ENCODE peak calls at places on chromosome 9, in eight cellular contexts. One of them, this sample, is unnamed.

GRCh38 chr9:468766-469496 is 254.3 kb downstream of the DOCK8 start:
- DNase-seq in CD4-positive, alpha-beta memory T cell: no peak
- DNase-seq in brain microvascular endothelial cell: no peak
- DNase-seq in left ventricle myocardium inferior: no peak
- DNase-seq in kidney epithelial cell: no peak
- DNase-seq in tibial artery: no peak
- DNase-seq in ascending aorta: no peak
- DNase-seq in cardiac muscle cell: no peak
- DNase-seq in this sample: no peak

GRCh38 chr9:72509635-72510034 is 11.8 kb upstream of the TMC1 start:
- DNase-seq in CD4-positive, alpha-beta memory T cell: no peak
- DNase-seq in brain microvascular endothelial cell: no peak
- DNase-seq in left ventricle myocardium inferior: no peak
- DNase-seq in kidney epithelial cell: no peak
- DNase-seq in tibial artery: no peak
- DNase-seq in ascending aorta: no peak
- DNase-seq in cardiac muscle cell: no peak
- DNase-seq in this sample: no peak

GRCh38 chr9:21964925-21965385 is 29.2 kb downstream of the CDKN2A start:
- DNase-seq in CD4-positive, alpha-beta memory T cell: peak; percentile 86
- DNase-seq in brain microvascular endothelial cell: no peak
- DNase-seq in left ventricle myocardium inferior: no peak
- DNase-seq in kidney epithelial cell: no peak
- DNase-seq in tibial artery: no peak
- DNase-seq in ascending aorta: no peak
- DNase-seq in cardiac muscle cell: no peak
- DNase-seq in this sample: no peak

GRCh38 chr9:110099236-110099741 is 108.7 kb downstream of the C9orf152 start:
- DNase-seq in CD4-positive, alpha-beta memory T cell: no peak
- DNase-seq in brain microvascular endothelial cell: peak; percentile 39
- DNase-seq in left ventricle myocardium inferior: no peak
- DNase-seq in kidney epithelial cell: no peak
- DNase-seq in tibial artery: no peak
- DNase-seq in ascending aorta: peak; percentile 73
- DNase-seq in cardiac muscle cell: no peak
- DNase-seq in this sample: peak; percentile 57

GRCh38 chr9:31799953-31800609 is 584.4 kb upstream of the ACO1 start:
- DNase-seq in CD4-positive, alpha-beta memory T cell: no peak
- DNase-seq in brain microvascular endothelial cell: peak; percentile 11
- DNase-seq in left ventricle myocardium inferior: no peak
- DNase-seq in kidney epithelial cell: peak; percentile 4
- DNase-seq in tibial artery: no peak
- DNase-seq in ascending aorta: no peak
- DNase-seq in cardiac muscle cell: peak; percentile 60
- DNase-seq in this sample: no peak

GRCh38 chr9:129748249-129748648 is 4.6 kb downstream of the PTGES start:
- DNase-seq in CD4-positive, alpha-beta memory T cell: no peak
- DNase-seq in brain microvascular endothelial cell: no peak
- DNase-seq in left ventricle myocardium inferior: no peak
- DNase-seq in kidney epithelial cell: no peak
- DNase-seq in tibial artery: no peak
- DNase-seq in ascending aorta: no peak
- DNase-seq in cardiac muscle cell: no peak
- DNase-seq in this sample: no peak

GRCh38 chr9:136482046-136482792 is 621 bp downstream of the SEC16A start:
- DNase-seq in CD4-positive, alpha-beta memory T cell: peak; percentile 53
- DNase-seq in brain microvascular endothelial cell: peak; percentile 28
- DNase-seq in left ventricle myocardium inferior: no peak
- DNase-seq in kidney epithelial cell: no peak
- DNase-seq in tibial artery: no peak
- DNase-seq in ascending aorta: no peak
- DNase-seq in cardiac muscle cell: peak; percentile 21
- DNase-seq in this sample: no peak

GRCh38 chr9:113482341-113482740 is 18.8 kb downstream of the RGS3 start:
- DNase-seq in CD4-positive, alpha-beta memory T cell: no peak
- DNase-seq in brain microvascular endothelial cell: no peak
- DNase-seq in left ventricle myocardium inferior: no peak
- DNase-seq in kidney epithelial cell: no peak
- DNase-seq in tibial artery: peak; percentile 54
- DNase-seq in ascending aorta: peak; percentile 61
- DNase-seq in cardiac muscle cell: no peak
- DNase-seq in this sample: no peak

DNA sequence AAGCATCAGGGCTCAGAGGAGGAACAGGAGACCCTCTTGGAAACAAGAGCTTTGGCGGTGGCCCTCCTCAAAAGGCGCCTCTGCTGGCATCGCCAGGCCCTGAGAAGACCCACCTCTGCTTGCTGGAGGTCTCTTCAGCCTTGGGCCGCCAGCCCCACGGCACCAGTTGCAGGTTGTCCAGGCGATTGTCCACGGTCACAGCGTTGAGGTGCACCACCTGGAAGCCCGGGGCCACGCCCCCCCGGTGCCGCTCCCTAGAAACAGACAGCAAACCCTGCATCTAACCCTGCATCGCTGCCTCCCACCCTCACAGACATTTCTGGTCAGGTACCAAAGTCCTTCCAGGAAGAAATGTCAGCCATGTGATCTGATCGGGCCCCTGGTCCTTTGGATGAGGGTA is 3.5 kb downstream of the ZMYND19 start:
- DNase-seq in CD4-positive, alpha-beta memory T cell: no peak
- DNase-seq in brain microvascular endothelial cell: no peak
- DNase-seq in left ventricle myocardium inferior: no peak
- DNase-seq in kidney epithelial cell: no peak
- DNase-seq in tibial artery: no peak
- DNase-seq in ascending aorta: no peak
- DNase-seq in cardiac muscle cell: no peak
- DNase-seq in this sample: no peak
- H3K36me3 ChIP-seq in CD4-positive, alpha-beta memory T cell: peaks cover 13% of the 10 kb centered on the region
- H3K36me3 ChIP-seq in brain microvascular endothelial cell: peaks cover 37% of the 10 kb centered on the region
- H3K36me3 ChIP-seq in left ventricle myocardium inferior: peaks cover 51% of the 10 kb centered on the region
- H3K36me3 ChIP-seq in kidney epithelial cell: peaks cover 2% of the 10 kb centered on the region
- H3K36me3 ChIP-seq in tibial artery: peaks cover 69% of the 10 kb centered on the region
- H3K36me3 ChIP-seq in ascending aorta: peaks cover 49% of the 10 kb centered on the region
- H3K36me3 ChIP-seq in cardiac muscle cell: peaks cover 24% of the 10 kb centered on the region
- H3K36me3 ChIP-seq in this sample: peaks cover 37% of the 10 kb centered on the region

GRCh38 chr9:114633452-114634089 is 22.5 kb downstream of the TMEM268 start:
- DNase-seq in CD4-positive, alpha-beta memory T cell: no peak
- DNase-seq in brain microvascular endothelial cell: no peak
- DNase-seq in left ventricle myocardium inferior: no peak
- DNase-seq in kidney epithelial cell: no peak
- DNase-seq in tibial artery: no peak
- DNase-seq in ascending aorta: no peak
- DNase-seq in cardiac muscle cell: no peak
- DNase-seq in this sample: no peak

GRCh38 chr9:114634387-114634786 is 23.2 kb downstream of the TEX53 start:
- DNase-seq in CD4-positive, alpha-beta memory T cell: no peak
- DNase-seq in brain microvascular endothelial cell: no peak
- DNase-seq in left ventricle myocardium inferior: no peak
- DNase-seq in kidney epithelial cell: no peak
- DNase-seq in tibial artery: no peak
- DNase-seq in ascending aorta: no peak
- DNase-seq in cardiac muscle cell: no peak
- DNase-seq in this sample: no peak

GRCh38 chr9:114629563-114630090 is 18.5 kb downstream of the TMEM268 start:
- DNase-seq in CD4-positive, alpha-beta memory T cell: no peak
- DNase-seq in brain microvascular endothelial cell: no peak
- DNase-seq in left ventricle myocardium inferior: no peak
- DNase-seq in kidney epithelial cell: no peak
- DNase-seq in tibial artery: no peak
- DNase-seq in ascending aorta: no peak
- DNase-seq in cardiac muscle cell: no peak
- DNase-seq in this sample: no peak

GRCh38 chr9:114627553-114627952 is 16.5 kb downstream of the TMEM268 start:
- DNase-seq in CD4-positive, alpha-beta memory T cell: no peak
- DNase-seq in brain microvascular endothelial cell: no peak
- DNase-seq in left ventricle myocardium inferior: no peak
- DNase-seq in kidney epithelial cell: no peak
- DNase-seq in tibial artery: no peak
- DNase-seq in ascending aorta: no peak
- DNase-seq in cardiac muscle cell: no peak
- DNase-seq in this sample: no peak

GRCh38 chr9:114631166-114631565 is 20.1 kb downstream of the TMEM268 start:
- DNase-seq in CD4-positive, alpha-beta memory T cell: no peak
- DNase-seq in brain microvascular endothelial cell: no peak
- DNase-seq in left ventricle myocardium inferior: no peak
- DNase-seq in kidney epithelial cell: no peak
- DNase-seq in tibial artery: no peak
- DNase-seq in ascending aorta: no peak
- DNase-seq in cardiac muscle cell: no peak
- DNase-seq in this sample: no peak
- H3K36me3 ChIP-seq in CD4-positive, alpha-beta memory T cell: peaks cover 41% of the 10 kb centered on the region
- H3K36me3 ChIP-seq in brain microvascular endothelial cell: peaks cover 14% of the 10 kb centered on the region
- H3K36me3 ChIP-seq in left ventricle myocardium inferior: peaks cover 58% of the 10 kb centered on the region
- H3K36me3 ChIP-seq in kidney epithelial cell: no peaks in the 10 kb centered on the region
- H3K36me3 ChIP-seq in tibial artery: peaks cover 93% of the 10 kb centered on the region
- H3K36me3 ChIP-seq in ascending aorta: peaks cover 70% of the 10 kb centered on the region
- H3K36me3 ChIP-seq in cardiac muscle cell: no peaks in the 10 kb centered on the region
- H3K36me3 ChIP-seq in this sample: peaks cover 18% of the 10 kb centered on the region

GRCh38 chr9:127546125-127546832 is 65.8 kb upstream of the STXBP1 start:
- DNase-seq in CD4-positive, alpha-beta memory T cell: no peak
- DNase-seq in brain microvascular endothelial cell: no peak
- DNase-seq in left ventricle myocardium inferior: no peak
- DNase-seq in kidney epithelial cell: no peak
- DNase-seq in tibial artery: no peak
- DNase-seq in ascending aorta: no peak
- DNase-seq in cardiac muscle cell: no peak
- DNase-seq in this sample: no peak
- H3K36me3 ChIP-seq in CD4-positive, alpha-beta memory T cell: no peaks in the 10 kb centered on the region
- H3K36me3 ChIP-seq in brain microvascular endothelial cell: peaks cover 26% of the 10 kb centered on the region
- H3K36me3 ChIP-seq in left ventricle myocardium inferior: no peaks in the 10 kb centered on the region
- H3K36me3 ChIP-seq in kidney epithelial cell: peaks cover 2% of the 10 kb centered on the region
- H3K36me3 ChIP-seq in tibial artery: peaks cover 5% of the 10 kb centered on the region
- H3K36me3 ChIP-seq in ascending aorta: peaks cover 3% of the 10 kb centered on the region
- H3K36me3 ChIP-seq in cardiac muscle cell: no peaks in the 10 kb centered on the region
- H3K36me3 ChIP-seq in this sample: peaks cover 23% of the 10 kb centered on the region

GRCh38 chr9:107330420-107330819 is 47.3 kb downstream of the RAD23B start:
- DNase-seq in CD4-positive, alpha-beta memory T cell: no peak
- DNase-seq in brain microvascular endothelial cell: no peak
- DNase-seq in left ventricle myocardium inferior: no peak
- DNase-seq in kidney epithelial cell: no peak
- DNase-seq in tibial artery: no peak
- DNase-seq in ascending aorta: no peak
- DNase-seq in cardiac muscle cell: no peak
- DNase-seq in this sample: no peak

GRCh38 chr9:107334103-107334776 is 51.2 kb downstream of the RAD23B start:
- DNase-seq in CD4-positive, alpha-beta memory T cell: no peak
- DNase-seq in brain microvascular endothelial cell: no peak
- DNase-seq in left ventricle myocardium inferior: no peak
- DNase-seq in kidney epithelial cell: no peak
- DNase-seq in tibial artery: no peak
- DNase-seq in ascending aorta: no peak
- DNase-seq in cardiac muscle cell: no peak
- DNase-seq in this sample: no peak

GRCh38 chr9:107332883-107333282 is 49.8 kb downstream of the RAD23B start:
- DNase-seq in CD4-positive, alpha-beta memory T cell: no peak
- DNase-seq in brain microvascular endothelial cell: no peak
- DNase-seq in left ventricle myocardium inferior: no peak
- DNase-seq in kidney epithelial cell: no peak
- DNase-seq in tibial artery: no peak
- DNase-seq in ascending aorta: no peak
- DNase-seq in cardiac muscle cell: no peak
- DNase-seq in this sample: no peak

GRCh38 chr9:107335331-107335730 is 52.3 kb downstream of the RAD23B start:
- DNase-seq in CD4-positive, alpha-beta memory T cell: no peak
- DNase-seq in brain microvascular endothelial cell: no peak
- DNase-seq in left ventricle myocardium inferior: no peak
- DNase-seq in kidney epithelial cell: no peak
- DNase-seq in tibial artery: no peak
- DNase-seq in ascending aorta: no peak
- DNase-seq in cardiac muscle cell: no peak
- DNase-seq in this sample: no peak

GRCh38 chr9:107333363-107333762 is 50.3 kb downstream of the RAD23B start:
- DNase-seq in CD4-positive, alpha-beta memory T cell: no peak
- DNase-seq in brain microvascular endothelial cell: no peak
- DNase-seq in left ventricle myocardium inferior: no peak
- DNase-seq in kidney epithelial cell: no peak
- DNase-seq in tibial artery: no peak
- DNase-seq in ascending aorta: no peak
- DNase-seq in cardiac muscle cell: no peak
- DNase-seq in this sample: no peak
- H3K36me3 ChIP-seq in CD4-positive, alpha-beta memory T cell: peaks cover 39% of the 10 kb centered on the region
- H3K36me3 ChIP-seq in brain microvascular endothelial cell: peaks cover 53% of the 10 kb centered on the region
- H3K36me3 ChIP-seq in left ventricle myocardium inferior: peaks cover 65% of the 10 kb centered on the region
- H3K36me3 ChIP-seq in kidney epithelial cell: peaks cover 2% of the 10 kb centered on the region
- H3K36me3 ChIP-seq in tibial artery: peaks cover 62% of the 10 kb centered on the region
- H3K36me3 ChIP-seq in ascending aorta: peaks cover 55% of the 10 kb centered on the region
- H3K36me3 ChIP-seq in cardiac muscle cell: peaks cover 39% of the 10 kb centered on the region
- H3K36me3 ChIP-seq in this sample: peaks cover 12% of the 10 kb centered on the region

DNA sequence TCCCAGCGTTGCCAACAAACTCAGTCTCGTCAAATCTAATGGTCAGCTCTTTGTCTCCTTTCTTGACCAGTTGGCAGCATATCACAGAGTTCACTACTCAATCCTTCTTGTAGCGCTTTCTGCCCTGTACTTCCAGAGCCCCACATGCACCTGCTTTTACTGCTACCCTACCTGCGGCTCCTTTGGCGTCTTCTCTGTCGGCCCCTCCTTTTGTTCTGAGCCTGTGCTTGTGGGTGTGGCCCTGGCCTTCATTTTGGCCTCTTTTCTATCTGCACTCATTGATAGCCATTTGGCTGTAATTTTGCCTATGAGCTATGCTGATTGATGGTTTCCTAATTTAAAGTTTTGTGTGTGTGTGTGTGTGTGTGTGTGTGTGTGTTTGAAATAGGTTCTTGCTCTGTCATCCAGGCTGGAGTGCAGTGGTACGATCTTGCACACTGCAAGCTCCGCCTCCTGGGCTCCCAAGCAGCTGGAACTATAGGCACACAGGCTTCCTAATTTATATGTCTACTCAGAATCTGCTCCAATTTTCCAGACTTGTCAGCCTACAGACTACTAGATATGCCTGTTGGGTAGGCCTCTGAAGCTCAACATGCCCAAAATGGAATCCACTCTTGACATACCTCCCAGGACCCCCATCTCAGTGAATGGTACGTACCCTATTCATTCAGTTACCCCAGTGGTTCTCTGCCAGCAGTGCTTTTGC is 32.3 kb downstream of the ARPC5L start:
- DNase-seq in CD4-positive, alpha-beta memory T cell: no peak
- DNase-seq in brain microvascular endothelial cell: no peak
- DNase-seq in left ventricle myocardium inferior: no peak
- DNase-seq in kidney epithelial cell: no peak
- DNase-seq in tibial artery: no peak
- DNase-seq in ascending aorta: no peak
- DNase-seq in cardiac muscle cell: no peak
- DNase-seq in this sample: no peak
- H3K36me3 ChIP-seq in CD4-positive, alpha-beta memory T cell: peaks cover 40% of the 10 kb centered on the region
- H3K36me3 ChIP-seq in brain microvascular endothelial cell: peaks cover 17% of the 10 kb centered on the region
- H3K36me3 ChIP-seq in left ventricle myocardium inferior: peaks cover 83% of the 10 kb centered on the region
- H3K36me3 ChIP-seq in kidney epithelial cell: peaks cover under 1% of the 10 kb centered on the region
- H3K36me3 ChIP-seq in tibial artery: peaks cover 94% of the 10 kb centered on the region
- H3K36me3 ChIP-seq in ascending aorta: peaks cover 83% of the 10 kb centered on the region
- H3K36me3 ChIP-seq in cardiac muscle cell: peaks cover 34% of the 10 kb centered on the region
- H3K36me3 ChIP-seq in this sample: peaks cover 16% of the 10 kb centered on the region

GRCh38 chr9:33867747-33868429 is 50.9 kb downstream of the UBE2R2 start:
- DNase-seq in CD4-positive, alpha-beta memory T cell: no peak
- DNase-seq in brain microvascular endothelial cell: no peak
- DNase-seq in left ventricle myocardium inferior: peak; percentile 66
- DNase-seq in kidney epithelial cell: no peak
- DNase-seq in tibial artery: peak; percentile 86
- DNase-seq in ascending aorta: peak; percentile 71
- DNase-seq in cardiac muscle cell: no peak
- DNase-seq in this sample: peak; percentile 36
- H3K36me3 ChIP-seq in CD4-positive, alpha-beta memory T cell: peaks cover 4% of the 10 kb centered on the region
- H3K36me3 ChIP-seq in brain microvascular endothelial cell: no peaks in the 10 kb centered on the region
- H3K36me3 ChIP-seq in left ventricle myocardium inferior: no peaks in the 10 kb centered on the region
- H3K36me3 ChIP-seq in kidney epithelial cell: no peaks in the 10 kb centered on the region
- H3K36me3 ChIP-seq in tibial artery: no peaks in the 10 kb centered on the region
- H3K36me3 ChIP-seq in ascending aorta: no peaks in the 10 kb centered on the region
- H3K36me3 ChIP-seq in cardiac muscle cell: no peaks in the 10 kb centered on the region
- H3K36me3 ChIP-seq in this sample: no peaks in the 10 kb centered on the region

This sample was measured in BJ.